ENCODE peak calls at places on chromosomes 1 and 21, in four cellular contexts. G is IMR-90, J is neuronal stem cell, L is mesendoderm. M is an unnamed sample.

GRCh38 chr1:223228931-223229528 is 86.0 kb upstream of the TLR5 start:
- DNase-seq in L (no peak), J (no peak), G (no peak), M (no peak)

GRCh38 chr1:10932088-10932487 is 80.4 kb upstream of the TARDBP start:
- DNase-seq in G (no peak), J (no peak), L (no peak), M (no peak)

GRCh38 chr1:223492044-223492443 is 98.8 kb downstream of the CCDC185 start:
- DNase-seq in G (no peak), L (no peak), J (no peak), M (no peak)

GRCh38 chr1:41890841-41891311 is 27.8 kb downstream of the HIVEP3 start:
- DNase-seq in L (no peak), J (no peak), G (peak; percentile 29), M (peak; percentile 50)

GRCh38 chr1:39631361-39632331 is 7.8 kb downstream of the HEYL start:
- DNase-seq in G (no peak), J (no peak), L (no peak), M (no peak)

GRCh38 chr1:46244656-46245371 is 2.7 kb upstream of the RAD54L start:
- DNase-seq in J (no peak), G (peak; percentile 5), L (peak; percentile 43), M (peak; percentile 21)

GRCh38 chr1:17780916-17781315 is 25.8 kb downstream of the ACTL8 start:
- DNase-seq in L (no peak), G (no peak), J (no peak), M (no peak)

GRCh38 chr1:21216835-21217811 is 40.4 kb upstream of the EIF4G3 start:
- DNase-seq in L (peak; percentile 75), J (no peak), G (peak; percentile 39), M (peak; percentile 46)

GRCh38 chr21:25939396-25939761 is 204.6 kb downstream of the GABPA start:
- DNase-seq in G (no peak), J (no peak), L (no peak), M (peak; percentile 18)

GRCh38 chr21:17781524-17781923 is 37.6 kb downstream of the C21orf91 start:
- DNase-seq in G (no peak), J (no peak), L (peak; percentile 5), M (no peak)
- H3K79me1 ChIP-seq in G (no peaks in the 10 kb centered on the region), J (no peaks in the 10 kb centered on the region), L (no peaks in the 10 kb centered on the region), M (no peaks in the 10 kb centered on the region)

DNA sequence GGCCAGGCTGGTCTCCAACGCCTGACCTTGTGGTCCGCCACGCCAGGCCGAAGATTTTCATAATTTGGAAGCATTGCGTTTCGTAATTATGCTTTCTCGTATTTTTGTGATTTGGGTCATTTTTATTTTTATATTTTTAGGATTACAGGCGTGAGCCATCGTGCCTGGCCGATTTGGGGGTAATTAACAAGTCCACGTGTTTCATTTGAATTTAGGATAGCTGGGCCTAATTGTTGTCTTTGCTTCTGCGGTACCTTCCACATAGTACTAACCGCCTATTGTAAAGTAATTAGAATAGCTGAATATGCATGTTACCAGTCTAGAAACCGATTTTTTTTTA is 1.0 kb downstream of the RCC1 start:
- DNase-seq in J (no peak), L (no peak), G (no peak), M (no peak)
- H2BK120ac ChIP-seq in J (no peak overlapping the region), L (peak overlapping the region; percentile 35), G (peak overlapping the region; percentile 12), M (no peak overlapping the region)

GRCh38 chr1:38025233-38025632 is 12.7 kb downstream of the UTP11 start:
- DNase-seq in J (no peak), G (no peak), L (no peak), M (no peak)

GRCh38 chr1:38027201-38028104 is 14.9 kb downstream of the UTP11 start:
- DNase-seq in J (no peak), L (no peak), G (no peak), M (no peak)

GRCh38 chr1:38028105-38028591 is 15.6 kb downstream of the UTP11 start:
- DNase-seq in J (no peak), G (no peak), L (peak; percentile 45), M (no peak)

GRCh38 chr1:38026592-38027200 is 14.2 kb downstream of the UTP11 start:
- DNase-seq in L (peak; percentile 77), J (no peak), G (peak; percentile 57), M (peak; percentile 70)

DNA sequence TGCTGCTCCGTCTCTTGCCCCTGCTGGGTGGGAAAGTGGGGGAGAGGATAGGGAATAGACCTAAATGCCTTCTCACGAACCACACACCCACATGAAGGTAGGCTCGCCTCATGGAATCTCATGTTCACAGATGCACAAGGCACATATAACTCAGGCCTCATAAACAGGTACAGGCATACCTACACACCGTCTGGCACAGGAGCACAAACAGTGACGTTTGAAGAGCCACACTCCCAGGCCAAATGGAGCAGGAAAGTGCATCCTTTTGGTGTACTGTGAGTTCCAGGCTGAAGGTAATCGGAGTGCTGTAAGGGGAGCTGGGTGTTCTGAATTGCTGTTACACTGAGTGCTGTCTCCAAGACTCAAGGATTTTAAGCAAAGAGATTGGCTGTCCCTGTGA is 13.1 kb downstream of the UTP11 start:
- DNase-seq in L (no peak), G (no peak), J (no peak), M (no peak)
- H3K27ac ChIP-seq in L (no peak overlapping the region), G (no peak overlapping the region), J (no peak overlapping the region), M (no peak overlapping the region)

DNA sequence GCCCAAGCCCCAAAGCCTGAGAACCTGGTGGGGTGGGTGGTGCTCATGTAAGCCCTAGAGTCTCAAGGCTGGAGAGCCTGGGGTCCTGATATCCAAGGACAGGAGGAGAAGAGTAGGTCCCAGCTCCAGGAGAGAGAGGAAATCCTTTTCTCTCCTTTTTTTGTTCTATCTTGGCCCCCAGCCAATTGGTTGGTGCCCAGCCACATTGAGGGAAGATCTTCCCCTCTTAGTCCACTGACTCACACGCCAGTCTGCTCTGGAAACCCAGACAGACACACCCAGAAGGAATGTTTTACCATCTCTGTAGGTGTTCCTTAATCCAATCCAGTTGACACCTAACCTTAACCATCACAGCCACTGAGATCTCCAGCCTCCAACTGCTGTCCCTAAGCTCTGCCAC is 16.2 kb upstream of the LIN9 start:
- DNase-seq in L (no peak), G (no peak), J (no peak), M (no peak)
- H3K79me1 ChIP-seq in L (no peaks in the 10 kb centered on the region), G (no peaks in the 10 kb centered on the region), J (no peaks in the 10 kb centered on the region), M (no peaks in the 10 kb centered on the region)

M was measured in mesenchymal stem cell.